ENCODE peak calls at places on chromosomes 13 and 19, in five cellular contexts. M, S, G, Q and X are unnamed samples.

GRCh38 chr13:41652735-41653361 is 195.5 kb downstream of the RGCC start:
- DNase-seq in Q (no peak), G (no peak), M (no peak), S (no peak), X (no peak)

GRCh38 chr19:50422397-50423278 is 3.9 kb downstream of the SPIB start:
- DNase-seq in G (no peak), S (no peak), Q (no peak), M (no peak), X (no peak)

GRCh38 chr19:32550666-32551065 is 30.3 kb upstream of the PDCD5 start:
- DNase-seq in S (no peak), Q (no peak), G (peak; percentile 5), M (no peak), X (no peak)

GRCh38 chr19:40687525-40688016 is 2.9 kb downstream of the NUMBL start:
- DNase-seq in Q (peak; percentile 15), S (no peak), M (no peak), G (peak; percentile 97), X (no peak)

GRCh38 chr19:14731200-14731599 is 41.4 kb downstream of the ZNF333 start:
- DNase-seq in M (peak; percentile 3), S (no peak), Q (no peak), G (peak; percentile 54), X (no peak)

GRCh38 chr13:48994731-48995130 is 19.0 kb downstream of the FNDC3A start:
- DNase-seq in M (no peak), G (no peak), S (no peak), Q (no peak), X (no peak)

GRCh38 chr13:20197361-20197834 is 4.7 kb upstream of the GJB2 start:
- DNase-seq in M (peak; percentile 83), G (no peak), Q (no peak), S (no peak), X (no peak)

GRCh38 chr19:46787331-46788100 is 878 bp downstream of the SLC1A5 start:
- DNase-seq in G (peak; percentile 91), S (no peak), M (peak; percentile 74), Q (no peak), X (peak; percentile 56)

GRCh38 chr13:42893346-42893745 is 98.7 kb downstream of the EPSTI1 start:
- DNase-seq in M (no peak), Q (no peak), S (no peak), G (no peak), X (no peak)

GRCh38 chr19:32178841-32179410 is 166.5 kb upstream of the ZNF507 start:
- DNase-seq in S (no peak), Q (no peak), M (no peak), G (peak; percentile 63), X (no peak)

GRCh38 chr19:40626918-40627317 is 25.7 kb downstream of the LTBP4 start:
- DNase-seq in Q (no peak), S (no peak), M (no peak), G (peak; percentile 82), X (no peak)

GRCh38 chr19:1665565-1666047 is 13.2 kb upstream of the TCF3 start:
- DNase-seq in G (no peak), S (no peak), M (no peak), Q (no peak), X (no peak)

GRCh38 chr13:113901231-113901630 is 37.4 kb upstream of the GAS6 start:
- DNase-seq in Q (no peak), S (no peak), M (no peak), G (peak; percentile 32), X (no peak)

GRCh38 chr13:53601181-53601580 is 572.6 kb downstream of the OLFM4 start:
- DNase-seq in M (no peak), G (no peak), S (no peak), Q (no peak), X (no peak)

GRCh38 chr19:18131841-18132596 is 20.9 kb upstream of the PIK3R2 start:
- DNase-seq in M (peak; percentile 33), S (no peak), G (no peak), Q (no peak), X (peak; percentile 66)

GRCh38 chr13:92407858-92408257 is 818.7 kb upstream of the GPC6 start:
- DNase-seq in G (no peak), M (peak; percentile 11), Q (no peak), S (no peak), X (peak; percentile 54)

GRCh38 chr19:23345838-23346237 is 49.4 kb downstream of the ZNF91 start:
- DNase-seq in G (no peak), M (no peak), S (no peak), Q (no peak), X (peak; percentile 41)

GRCh38 chr19:33777351-33777750 is 19.3 kb upstream of the KCTD15 start:
- DNase-seq in M (no peak), Q (no peak), G (no peak), S (no peak), X (no peak)

GRCh38 chr13:43915451-43915850 is 35.7 kb downstream of the LACC1 start:
- DNase-seq in S (no peak), Q (no peak), M (no peak), G (no peak), X (no peak)

GRCh38 chr13:97337985-97338384 is 96.0 kb upstream of the RAP2A start:
- DNase-seq in G (no peak), S (no peak), Q (no peak), M (no peak), X (no peak)

GRCh38 chr19:15252398-15253018 is 20.3 kb upstream of the EPHX3 start:
- DNase-seq in M (peak; percentile 40), S (no peak), Q (no peak), G (no peak), X (peak; percentile 44)

GRCh38 chr19:28482221-28482620 is 730.7 kb downstream of the UQCRFS1 start:
- DNase-seq in S (no peak), M (peak; percentile 64), G (no peak), Q (no peak), X (peak; percentile 93)